ENCODE peak calls at places on chromosome X, in nine cellular contexts. C is mucosa of descending colon, W is AG09309, K is neural progenitor cell, Q is H7, N is neuronal stem cell, Z is fibroblast of pulmonary artery, V is foreskin fibroblast, P is left ventricle myocardium inferior. G is an unnamed sample.

GRCh38 chrX:153946910-153947769 is 2.7 kb upstream of the RENBP start:
- DNase-seq in N (peak; percentile 56), K (peak; percentile 85), Q (peak; percentile 94), W (peak; percentile 16), C (peak; percentile 75), Z (peak; percentile 84), P (peak; percentile 63), V (peak; percentile 54), G (peak; percentile 83)

GRCh38 chrX:357693-358471 is 28.8 kb downstream of the PPP2R3B start:
- DNase-seq in V (peak; percentile 61), P (peak; percentile 13), Z (peak; percentile 68), C (no peak), W (no peak), Q (no peak), N (no peak), K (no peak), G (peak; percentile 63)

GRCh38 chrX:87900320-87900908 is 382.8 kb downstream of the KLHL4 start:
- DNase-seq in K (no peak), P (no peak), W (no peak), Z (no peak), C (no peak), Q (no peak), V (no peak), N (no peak), G (no peak)

GRCh38 chrX:46770006-46770816 is 11.3 kb upstream of the SLC9A7 start:
- DNase-seq in P (no peak), Z (peak; percentile 48), N (no peak), C (no peak), K (no peak), V (peak; percentile 57), Q (no peak), W (no peak), G (peak; percentile 75)

GRCh38 chrX:39848900-39849299 is 248.9 kb downstream of the BCOR start:
- DNase-seq in K (no peak), C (no peak), W (peak; percentile 38), Z (peak; percentile 58), P (no peak), N (no peak), Q (no peak), V (peak; percentile 81), G (peak; percentile 82)

GRCh38 chrX:72306851-72307645 is 1.3 kb upstream of the CITED1 start:
- DNase-seq in W (no peak), Z (peak; percentile 66), Q (peak; percentile 75), K (peak; percentile 79), P (peak; percentile 46), N (peak; percentile 56), V (peak; percentile 63), C (peak; percentile 59), G (peak; percentile 69)

GRCh38 chrX:118499295-118499694 is 3.7 kb downstream of the DOCK11 start:
- DNase-seq in V (no peak), C (no peak), N (no peak), Z (no peak), P (no peak), W (no peak), Q (peak; percentile 70), K (peak; percentile 44), G (no peak)

GRCh38 chrX:67544871-67545771 is 1.3 kb downstream of the AR start:
- DNase-seq in K (peak; percentile 48), N (peak; percentile 15), Z (peak; percentile 41), P (peak; percentile 16), V (peak; percentile 76), C (no peak), Q (peak; percentile 34), W (no peak), G (peak; percentile 16)

GRCh38 chrX:40933132-40934078 is 151.8 kb upstream of the USP9X start:
- DNase-seq in N (no peak), Q (peak; percentile 25), V (peak; percentile 50), C (peak; percentile 36), Z (peak; percentile 61), K (peak; percentile 3), W (no peak), P (no peak), G (peak; percentile 69)

GRCh38 chrX:150587585-150588503 is 19.4 kb downstream of the MTM1 start:
- DNase-seq in V (peak; percentile 6), W (no peak), Z (peak; percentile 47), K (no peak), P (no peak), Q (no peak), N (no peak), C (peak; percentile 54), G (peak; percentile 43)

GRCh38 chrX:115561605-115562491 is 874 bp downstream of the PLS3 start:
- DNase-seq in P (peak; percentile 44), W (no peak), C (peak; percentile 15), Z (peak; percentile 57), V (peak; percentile 27), Q (peak; percentile 85), K (peak; percentile 82), N (peak; percentile 24), G (peak; percentile 54)

GRCh38 chrX:102712216-102712966 is at the start of gene GPRASP2:
- DNase-seq in Q (peak; percentile 56), W (no peak), K (peak; percentile 66), Z (no peak), P (peak; percentile 60), N (peak; percentile 57), V (peak; percentile 22), C (peak; percentile 46), G (no peak)

GRCh38 chrX:69987691-69988090 is 62.0 kb downstream of the AWAT2 start:
- DNase-seq in K (no peak), N (no peak), W (no peak), Q (no peak), C (no peak), Z (peak; percentile 30), V (no peak), P (no peak), G (no peak)

GRCh38 chrX:53288173-53288572 is 6.8 kb upstream of the IQSEC2 start:
- DNase-seq in K (peak; percentile 84), Q (peak; percentile 92), P (peak; percentile 61), C (no peak), N (peak; percentile 52), V (peak; percentile 7), W (no peak), Z (peak; percentile 10), G (no peak)

GRCh38 chrX:50903387-50904027 is 7.0 kb upstream of the BMP15 start:
- DNase-seq in C (peak; percentile 27), W (no peak), N (peak; percentile 20), K (peak; percentile 66), Q (peak; percentile 53), V (peak; percentile 1), Z (peak; percentile 54), P (no peak), G (peak; percentile 62)

GRCh38 chrX:97616883-97617510 is 733.3 kb downstream of the RPA4 start:
- DNase-seq in K (no peak), Z (peak; percentile 56), C (no peak), W (peak; percentile 14), Q (no peak), V (peak; percentile 54), P (no peak), N (no peak), G (peak; percentile 70)

DNA sequence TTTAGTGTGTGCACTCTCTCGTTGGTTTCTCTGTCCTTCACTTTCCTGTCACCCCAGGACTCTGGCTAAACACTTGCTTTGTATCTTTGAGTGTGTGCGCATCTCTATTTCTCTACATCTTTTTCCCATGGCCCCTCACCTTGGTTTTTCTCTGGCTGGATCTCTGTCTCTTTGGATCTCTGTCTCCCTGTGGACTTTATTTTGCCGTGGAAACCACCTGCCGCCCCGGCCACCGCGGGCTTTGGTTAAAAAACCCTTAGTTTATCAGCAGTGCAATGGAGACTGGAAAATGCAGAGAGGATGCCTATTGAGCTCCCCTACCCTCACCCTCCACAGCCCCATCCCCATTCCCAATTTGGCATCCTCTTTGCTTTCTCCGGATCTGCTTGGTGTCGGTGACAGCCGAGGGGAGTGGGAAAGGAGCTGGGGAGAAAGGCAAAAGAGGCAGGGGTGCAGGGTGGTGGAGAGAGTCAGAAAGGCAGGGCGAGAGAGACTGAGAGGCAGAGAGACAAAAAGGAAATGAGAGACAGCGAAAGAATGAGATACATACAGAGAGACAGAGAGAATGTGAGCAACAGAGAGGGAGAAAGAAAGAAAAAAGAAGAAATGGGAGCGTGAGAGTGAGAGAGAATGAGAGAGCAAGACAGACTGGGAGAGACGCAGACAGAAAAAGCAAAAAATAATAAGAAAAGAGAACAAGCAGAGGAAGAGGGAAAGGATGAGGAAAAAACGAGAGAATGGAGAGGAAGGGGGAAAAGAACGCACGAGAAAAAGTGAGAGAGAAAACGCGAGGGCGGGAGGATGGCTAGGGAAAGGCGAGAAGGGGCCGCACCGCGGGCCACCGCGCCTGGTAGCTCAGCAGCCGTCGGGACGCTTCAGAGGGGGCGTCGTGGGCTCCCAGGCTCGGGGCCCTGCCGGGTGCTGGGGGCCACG is 688 bp downstream of the GPR101 start:
- DNase-seq in N (no peak), Q (peak; percentile 21), P (no peak), V (no peak), W (no peak), Z (no peak), C (no peak), K (no peak), G (no peak)
- H3K4me3 ChIP-seq in N (peak overlapping the region; percentile 54), Q (peak overlapping the region; percentile 21), P (peak overlapping the region; percentile 23), V (no peak overlapping the region), W (no peak overlapping the region), Z (no peak overlapping the region), C (no peak overlapping the region), K (peak overlapping the region; percentile 29), G (no peak overlapping the region)

GRCh38 chrX:16585486-16586370 is 64.2 kb upstream of the S100G start:
- DNase-seq in N (no peak), K (no peak), V (no peak), W (no peak), Q (no peak), P (no peak), C (no peak), Z (no peak), G (no peak)
- H3K4me3 ChIP-seq in N (no peak overlapping the region), K (no peak overlapping the region), V (no peak overlapping the region), W (no peak overlapping the region), Q (no peak overlapping the region), P (no peak overlapping the region), C (no peak overlapping the region), Z (no peak overlapping the region), G (no peak overlapping the region)

GRCh38 chrX:13658602-13659001 is 5.7 kb downstream of the TCEANC start:
- DNase-seq in W (no peak), K (peak; percentile 44), P (no peak), Z (peak; percentile 69), Q (peak; percentile 53), C (peak; percentile 39), N (peak; percentile 8), V (no peak), G (peak; percentile 73)

GRCh38 chrX:13664026-13664425 is 11.1 kb downstream of the TCEANC start:
- DNase-seq in V (no peak), W (no peak), Z (no peak), N (no peak), Q (no peak), K (no peak), P (no peak), C (no peak), G (no peak)

GRCh38 chrX:13661735-13662536 is 9.0 kb downstream of the TCEANC start:
- DNase-seq in K (no peak), V (no peak), C (no peak), Q (no peak), N (no peak), Z (no peak), P (no peak), W (no peak), G (no peak)

GRCh38 chrX:13659057-13659456 is 6.1 kb downstream of the TCEANC start:
- DNase-seq in Z (peak; percentile 76), W (no peak), N (no peak), K (no peak), P (no peak), Q (peak; percentile 15), C (no peak), V (peak; percentile 52), G (peak; percentile 75)

GRCh38 chrX:13662537-13662841 is 9.5 kb downstream of the TCEANC start:
- DNase-seq in K (no peak), N (no peak), C (no peak), Q (no peak), P (no peak), V (peak; percentile 58), W (peak; percentile 84), Z (peak; percentile 51), G (peak; percentile 66)
- H3K4me3 ChIP-seq in K (no peak overlapping the region), N (no peak overlapping the region), C (no peak overlapping the region), Q (no peak overlapping the region), P (no peak overlapping the region), V (peak overlapping the region; percentile 26), W (no peak overlapping the region), Z (no peak overlapping the region), G (no peak overlapping the region)

GRCh38 chrX:3046253-3046909 is 5.1 kb downstream of the ARSF start:
- DNase-seq in V (no peak), N (no peak), W (no peak), Q (no peak), C (no peak), P (no peak), Z (no peak), K (no peak), G (no peak)
- H3K4me3 ChIP-seq in V (no peak overlapping the region), N (no peak overlapping the region), W (no peak overlapping the region), Q (no peak overlapping the region), C (no peak overlapping the region), P (no peak overlapping the region), Z (no peak overlapping the region), K (no peak overlapping the region), G (no peak overlapping the region)